ENCODE peak calls at places on chromosomes 1 and 21, in seven cellular contexts. M is NCI-H1436; H is GM12891; U is mucosa of gallbladder; S is activated CD4-positive, alpha-beta T cell treated with anti-CD3 and anti-CD28 coated beads, Interleukin-2, amount 10 ng/mL, durations not matched to agents 7 days and 5 days; Z is sciatic nerve; Q is sigmoid colon. A is an unnamed sample.

GRCh38 chr1:33150522-33150921 is 31.3 kb downstream of the TRIM62 start:
- DNase-seq in M (no peak), H (no peak), U (no peak), S (no peak), Z (no peak), Q (no peak), A (no peak)

GRCh38 chr1:248924696-248925532 is 18.9 kb downstream of the PGBD2 start:
- DNase-seq in M (peak; percentile 69), H (no peak), U (peak; percentile 28), S (peak; percentile 76), Z (no peak), Q (no peak), A (peak; percentile 60)

GRCh38 chr1:43844114-43844513 is 89.5 kb upstream of the ARTN start:
- DNase-seq in M (no peak), H (no peak), U (no peak), S (no peak), Z (no peak), Q (no peak), A (no peak)

GRCh38 chr1:112522621-112523020 is 13.9 kb downstream of the WNT2B start:
- DNase-seq in M (no peak), H (no peak), U (no peak), S (no peak), Z (no peak), Q (no peak), A (no peak)

GRCh38 chr1:183178490-183178889 is 7.6 kb upstream of the LAMC2 start:
- DNase-seq in M (no peak), H (no peak), U (no peak), S (no peak), Z (no peak), Q (no peak), A (no peak)

GRCh38 chr1:180343931-180344406 is 113.9 kb downstream of the LHX4 start:
- DNase-seq in M (peak; percentile 69), H (no peak), U (peak; percentile 22), S (no peak), Z (no peak), Q (no peak), A (peak; percentile 85)

GRCh38 chr1:213531369-213532310 is 456.1 kb upstream of the PROX1 start:
- DNase-seq in M (no peak), H (no peak), U (no peak), S (no peak), Z (no peak), Q (no peak), A (no peak)

GRCh38 chr1:89360716-89361115 is 3.1 kb upstream of the GBP6 start:
- DNase-seq in M (no peak), H (no peak), U (no peak), S (no peak), Z (no peak), Q (no peak), A (no peak)

GRCh38 chr1:227357229-227358078 is 39.2 kb upstream of the CDC42BPA start:
- DNase-seq in M (no peak), H (no peak), U (peak; percentile 69), S (no peak), Z (no peak), Q (peak; percentile 72), A (no peak)

GRCh38 chr1:12038356-12039140 is 19.2 kb downstream of the MIIP start:
- DNase-seq in M (no peak), H (no peak), U (no peak), S (no peak), Z (no peak), Q (no peak), A (no peak)

GRCh38 chr1:167805041-167805556 is 83.3 kb downstream of the MPZL1 start:
- DNase-seq in M (no peak), H (peak; percentile 16), U (no peak), S (peak; percentile 57), Z (no peak), Q (no peak), A (no peak)

GRCh38 chr1:58391056-58391455 is 155.5 kb downstream of the OMA1 start:
- DNase-seq in M (no peak), H (no peak), U (no peak), S (no peak), Z (no peak), Q (no peak), A (no peak)

GRCh38 chr21:36694041-36694515 is 4.8 kb upstream of the SIM2 start:
- DNase-seq in M (no peak), H (peak; percentile 13), U (no peak), S (no peak), Z (no peak), Q (no peak), A (no peak)

GRCh38 chr1:32101233-32101681 is 6.6 kb upstream of the KPNA6 start:
- DNase-seq in M (no peak), H (no peak), U (no peak), S (no peak), Z (no peak), Q (no peak), A (no peak)

GRCh38 chr21:45386728-45387371 is 18.1 kb upstream of the COL18A1 start:
- DNase-seq in M (no peak), H (no peak), U (peak; percentile 50), S (no peak), Z (peak; percentile 69), Q (peak; percentile 82), A (no peak)

GRCh38 chr1:154838473-154838872 is 31.6 kb downstream of the KCNN3 start:
- DNase-seq in M (no peak), H (no peak), U (no peak), S (no peak), Z (no peak), Q (no peak), A (no peak)

GRCh38 chr1:197423006-197423405 is 155.0 kb downstream of the CRB1 start:
- DNase-seq in M (no peak), H (no peak), U (no peak), S (no peak), Z (no peak), Q (no peak), A (no peak)

GRCh38 chr1:79648124-79648523 is 641.6 kb upstream of the ADGRL4 start:
- DNase-seq in M (no peak), H (no peak), U (no peak), S (no peak), Z (no peak), Q (no peak), A (no peak)

GRCh38 chr1:153945795-153946621 is 510 bp downstream of the DENND4B start:
- DNase-seq in M (no peak), H (peak; percentile 93), U (peak; percentile 82), S (peak; percentile 73), Z (peak; percentile 93), Q (peak; percentile 95), A (peak; percentile 54)

GRCh38 chr1:21254335-21254951 is 35.8 kb downstream of the ECE1 start:
- DNase-seq in M (no peak), H (no peak), U (peak; percentile 32), S (no peak), Z (no peak), Q (peak; percentile 82), A (peak; percentile 74)

GRCh38 chr21:15520811-15521643 is 208.8 kb upstream of the USP25 start:
- DNase-seq in M (no peak), H (no peak), U (no peak), S (no peak), Z (no peak), Q (no peak), A (no peak)

A was measured in NCI-H2081.